ENCODE peak calls at places on chromosomes 12 and 14, in five cellular contexts. One of them, this sample, is unnamed.

GRCh38 chr14:50943261-50943942 is 881 bp downstream of the PYGL start:
- DNase-seq in fibroblast of lung: peak
- DNase-seq in testis: peak
- DNase-seq in IMR-90: peak
- DNase-seq in pancreas: peak
- DNase-seq in this sample: no peak

GRCh38 chr12:113214938-113215400 is 6.3 kb upstream of the TPCN1 start:
- DNase-seq in fibroblast of lung: peak
- DNase-seq in IMR-90: peak
- DNase-seq in pancreas: peak
- DNase-seq in testis: peak
- DNase-seq in this sample: peak

GRCh38 chr12:118052324-118053070 is 8.5 kb downstream of the WSB2 start:
- DNase-seq in testis: peak
- DNase-seq in IMR-90: peak
- DNase-seq in pancreas: peak
- DNase-seq in fibroblast of lung: peak
- DNase-seq in this sample: peak

GRCh38 chr14:89787525-89787924 is 167.0 kb downstream of the EFCAB11 start:
- DNase-seq in pancreas: no peak
- DNase-seq in IMR-90: peak
- DNase-seq in testis: no peak
- DNase-seq in fibroblast of lung: no peak
- DNase-seq in this sample: peak

GRCh38 chr12:10719482-10719881 is 3.6 kb downstream of the YBX3 start:
- DNase-seq in IMR-90: no peak
- DNase-seq in testis: peak
- DNase-seq in pancreas: no peak
- DNase-seq in fibroblast of lung: no peak
- DNase-seq in this sample: no peak

GRCh38 chr12:71938728-71939385 is at the start of gene TPH2:
- DNase-seq in IMR-90: peak
- DNase-seq in fibroblast of lung: peak
- DNase-seq in pancreas: peak
- DNase-seq in testis: peak
- DNase-seq in this sample: no peak

GRCh38 chr12:109995366-109995702 is 834 bp downstream of the GIT2 start:
- DNase-seq in pancreas: no peak
- DNase-seq in IMR-90: no peak
- DNase-seq in testis: no peak
- DNase-seq in fibroblast of lung: no peak
- DNase-seq in this sample: no peak

GRCh38 chr14:79256311-79256879 is 954.9 kb downstream of the DIO2 start:
- DNase-seq in pancreas: no peak
- DNase-seq in fibroblast of lung: no peak
- DNase-seq in IMR-90: no peak
- DNase-seq in testis: no peak
- DNase-seq in this sample: no peak

GRCh38 chr14:105485720-105486332 is 860 bp upstream of the CRIP1 start:
- DNase-seq in fibroblast of lung: no peak
- DNase-seq in testis: no peak
- DNase-seq in pancreas: no peak
- DNase-seq in IMR-90: no peak
- DNase-seq in this sample: no peak

DNA sequence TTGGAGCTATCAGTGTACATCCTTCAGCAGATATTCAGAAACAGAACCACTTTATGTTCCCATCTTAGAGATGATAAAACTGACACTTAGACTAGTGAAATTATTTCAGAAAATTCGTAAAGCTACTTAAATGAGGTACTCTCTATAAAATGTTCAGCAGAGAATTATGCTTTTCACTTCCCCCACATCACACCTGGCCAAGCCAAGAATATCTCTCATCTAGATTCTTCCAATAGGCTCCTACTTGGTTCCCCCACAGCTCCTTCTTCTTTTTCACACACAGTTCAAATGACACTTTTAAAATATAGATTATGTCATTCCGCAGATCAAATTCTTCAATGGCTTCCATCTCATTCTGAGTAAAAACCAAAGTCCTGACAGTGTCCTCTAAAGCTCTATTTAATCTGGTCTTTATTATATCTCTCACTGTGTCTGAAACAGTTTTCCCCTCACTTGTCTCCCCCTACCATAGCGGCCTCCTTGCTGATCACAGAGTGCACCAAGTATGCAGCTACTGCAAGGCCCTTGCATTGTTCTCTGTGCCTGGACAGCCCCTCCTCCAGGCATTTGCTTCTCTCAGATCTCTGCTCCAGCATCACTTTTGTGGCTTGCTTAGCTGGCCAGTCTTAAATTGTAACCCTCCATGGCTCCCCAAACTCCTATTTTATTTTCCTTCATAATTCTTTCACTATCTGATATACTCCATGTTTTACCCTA is 736.8 kb upstream of the USP15 start:
- DNase-seq in IMR-90: no peak
- DNase-seq in pancreas: no peak
- DNase-seq in testis: no peak
- DNase-seq in fibroblast of lung: no peak
- DNase-seq in this sample: no peak
- H3K4me3 ChIP-seq in IMR-90: no peak
- H3K4me3 ChIP-seq in pancreas: no peak
- H3K4me3 ChIP-seq in testis: no peak
- H3K4me3 ChIP-seq in fibroblast of lung: no peak
- H3K4me3 ChIP-seq in this sample: no peak

GRCh38 chr12:122413516-122414404 is 8.7 kb downstream of the CLIP1 start:
- DNase-seq in fibroblast of lung: peak
- DNase-seq in IMR-90: no peak
- DNase-seq in pancreas: no peak
- DNase-seq in testis: no peak
- DNase-seq in this sample: no peak
- TF ChIP-seq CTCF in fibroblast of lung: no peak
- TF ChIP-seq CTCF in IMR-90: no peak
- TF ChIP-seq CTCF in pancreas: no peak
- TF ChIP-seq CTCF in testis: no peak
- TF ChIP-seq CTCF in this sample: no peak

GRCh38 chr12:79689041-79689476 is 1.7 kb downstream of the PAWR start:
- DNase-seq in testis: no peak
- DNase-seq in fibroblast of lung: no peak
- DNase-seq in pancreas: no peak
- DNase-seq in IMR-90: no peak
- DNase-seq in this sample: no peak

GRCh38 chr12:79688376-79689040 is 2.3 kb downstream of the PAWR start:
- DNase-seq in testis: no peak
- DNase-seq in IMR-90: no peak
- DNase-seq in fibroblast of lung: no peak
- DNase-seq in pancreas: no peak
- DNase-seq in this sample: no peak

GRCh38 chr12:79687711-79688270 is 3.0 kb downstream of the PAWR start:
- DNase-seq in IMR-90: peak
- DNase-seq in pancreas: no peak
- DNase-seq in testis: no peak
- DNase-seq in fibroblast of lung: no peak
- DNase-seq in this sample: no peak

GRCh38 chr12:79685068-79685467 is 5.7 kb downstream of the PAWR start:
- DNase-seq in testis: no peak
- DNase-seq in fibroblast of lung: peak
- DNase-seq in pancreas: no peak
- DNase-seq in IMR-90: peak
- DNase-seq in this sample: no peak

DNA sequence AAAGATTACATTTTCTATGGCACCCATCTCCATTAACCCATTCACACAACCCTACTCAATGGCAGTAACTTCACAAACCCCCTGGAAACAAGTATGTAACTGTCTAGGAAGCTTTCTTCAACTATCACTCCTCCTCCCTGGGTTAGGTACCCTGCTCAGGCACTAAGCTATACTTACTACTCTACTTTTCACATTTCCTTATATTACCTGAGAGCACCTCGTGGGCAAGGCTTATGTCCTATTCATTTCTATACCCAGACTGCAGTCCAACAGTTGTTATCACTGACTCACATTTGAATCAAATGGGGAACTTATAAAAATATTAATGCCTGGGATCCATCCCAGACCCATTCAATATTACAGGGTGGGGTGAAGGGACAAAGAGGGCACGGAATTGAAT is 4.6 kb downstream of the PAWR start:
- DNase-seq in testis: no peak
- DNase-seq in pancreas: no peak
- DNase-seq in fibroblast of lung: no peak
- DNase-seq in IMR-90: no peak
- DNase-seq in this sample: no peak
- H3K4me3 ChIP-seq in testis: no peak
- H3K4me3 ChIP-seq in pancreas: no peak
- H3K4me3 ChIP-seq in fibroblast of lung: no peak
- H3K4me3 ChIP-seq in IMR-90: no peak
- H3K4me3 ChIP-seq in this sample: peak

DNA sequence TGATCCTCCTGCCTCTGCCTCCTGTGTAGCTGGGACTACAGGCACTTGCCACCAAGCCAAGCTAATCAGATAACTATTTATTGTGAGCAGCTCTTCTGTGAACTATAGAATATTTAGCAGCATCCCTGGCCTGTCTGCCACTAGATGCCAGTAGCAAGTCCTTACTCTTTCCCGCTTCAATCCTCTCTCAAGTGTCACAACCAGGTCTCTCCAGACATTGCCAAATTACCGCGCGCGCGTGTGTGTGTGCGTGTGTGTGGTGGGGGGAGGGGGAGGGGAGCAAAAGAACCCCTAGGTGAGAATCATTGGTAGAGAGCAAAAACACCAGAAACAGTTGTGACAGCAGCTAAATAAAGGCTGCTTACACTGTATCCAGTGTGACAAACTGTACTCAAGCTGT is 49.9 kb downstream of the PPP2R5E start:
- DNase-seq in pancreas: no peak
- DNase-seq in fibroblast of lung: peak
- DNase-seq in IMR-90: peak
- DNase-seq in testis: no peak
- DNase-seq in this sample: no peak
- TF ChIP-seq CTCF in pancreas: no peak
- TF ChIP-seq CTCF in fibroblast of lung: no peak
- TF ChIP-seq CTCF in IMR-90: no peak
- TF ChIP-seq CTCF in testis: no peak
- TF ChIP-seq CTCF in this sample: peak

GRCh38 chr12:80513211-80513610 is 69.2 kb downstream of the PTPRQ start:
- DNase-seq in fibroblast of lung: no peak
- DNase-seq in IMR-90: no peak
- DNase-seq in pancreas: peak
- DNase-seq in testis: peak
- DNase-seq in this sample: no peak
- H3K4me3 ChIP-seq in fibroblast of lung: no peak
- H3K4me3 ChIP-seq in IMR-90: no peak
- H3K4me3 ChIP-seq in pancreas: no peak
- H3K4me3 ChIP-seq in testis: peak
- H3K4me3 ChIP-seq in this sample: no peak

DNA sequence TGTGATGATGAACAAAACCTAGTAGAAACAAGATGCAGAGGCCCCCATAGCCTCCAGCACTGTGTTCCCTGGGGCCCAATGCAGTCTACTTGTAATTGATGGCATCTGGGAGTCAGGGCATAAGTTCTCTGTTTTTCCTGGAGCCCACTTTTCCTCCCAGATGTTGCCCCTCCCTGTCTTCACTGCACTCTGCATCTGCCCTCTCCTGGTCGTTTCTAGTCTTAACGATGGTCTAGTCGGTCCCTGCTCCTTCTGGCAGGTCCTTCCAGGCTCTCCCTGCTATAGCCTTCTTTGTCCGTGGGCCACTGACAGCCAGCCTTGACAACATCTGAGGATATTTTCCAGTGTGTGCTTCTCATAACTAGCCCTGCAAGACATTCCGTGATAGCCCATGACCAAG is 208.3 kb downstream of the GXYLT1 start:
- DNase-seq in testis: no peak
- DNase-seq in fibroblast of lung: no peak
- DNase-seq in pancreas: no peak
- DNase-seq in IMR-90: no peak
- DNase-seq in this sample: no peak
- TF ChIP-seq CTCF in testis: no peak
- TF ChIP-seq CTCF in fibroblast of lung: no peak
- TF ChIP-seq CTCF in pancreas: no peak
- TF ChIP-seq CTCF in IMR-90: no peak
- TF ChIP-seq CTCF in this sample: no peak

GRCh38 chr14:99792551-99793212 is 531 bp upstream of the EML1 start:
- DNase-seq in pancreas: peak
- DNase-seq in testis: peak
- DNase-seq in fibroblast of lung: peak
- DNase-seq in IMR-90: peak
- DNase-seq in this sample: no peak

GRCh38 chr14:99795046-99795445 is 1.8 kb downstream of the EML1 start:
- DNase-seq in testis: no peak
- DNase-seq in IMR-90: no peak
- DNase-seq in pancreas: no peak
- DNase-seq in fibroblast of lung: no peak
- DNase-seq in this sample: no peak

GRCh38 chr14:99791476-99792283 is 1.5 kb upstream of the EML1 start:
- DNase-seq in IMR-90: no peak
- DNase-seq in fibroblast of lung: no peak
- DNase-seq in testis: no peak
- DNase-seq in pancreas: no peak
- DNase-seq in this sample: no peak

GRCh38 chr14:99794156-99794780 is 1.1 kb downstream of the EML1 start:
- DNase-seq in testis: no peak
- DNase-seq in IMR-90: no peak
- DNase-seq in pancreas: no peak
- DNase-seq in fibroblast of lung: no peak
- DNase-seq in this sample: no peak

GRCh38 chr14:99793213-99794155 is at the start of gene EML1:
- DNase-seq in fibroblast of lung: peak
- DNase-seq in testis: peak
- DNase-seq in pancreas: peak
- DNase-seq in IMR-90: peak
- DNase-seq in this sample: no peak
- H3K4me3 ChIP-seq in fibroblast of lung: peak
- H3K4me3 ChIP-seq in testis: peak
- H3K4me3 ChIP-seq in pancreas: peak
- H3K4me3 ChIP-seq in IMR-90: peak
- H3K4me3 ChIP-seq in this sample: peak

GRCh38 chr14:76089575-76089974 is 62.1 kb upstream of the GPATCH2L start:
- DNase-seq in testis: peak
- DNase-seq in fibroblast of lung: no peak
- DNase-seq in pancreas: no peak
- DNase-seq in IMR-90: no peak
- DNase-seq in this sample: no peak

GRCh38 chr14:76086636-76087035 is 65.1 kb upstream of the GPATCH2L start:
- DNase-seq in testis: no peak
- DNase-seq in pancreas: no peak
- DNase-seq in IMR-90: no peak
- DNase-seq in fibroblast of lung: no peak
- DNase-seq in this sample: no peak

GRCh38 chr14:76090611-76091010 is 61.1 kb upstream of the GPATCH2L start:
- DNase-seq in fibroblast of lung: no peak
- DNase-seq in testis: peak
- DNase-seq in pancreas: no peak
- DNase-seq in IMR-90: no peak
- DNase-seq in this sample: peak

GRCh38 chr14:76089151-76089550 is 62.6 kb upstream of the GPATCH2L start:
- DNase-seq in fibroblast of lung: no peak
- DNase-seq in testis: peak
- DNase-seq in pancreas: no peak
- DNase-seq in IMR-90: no peak
- DNase-seq in this sample: no peak

GRCh38 chr14:76091036-76091435 is 60.7 kb upstream of the GPATCH2L start:
- DNase-seq in IMR-90: no peak
- DNase-seq in fibroblast of lung: no peak
- DNase-seq in testis: peak
- DNase-seq in pancreas: no peak
- DNase-seq in this sample: no peak
- TF ChIP-seq CTCF in IMR-90: no peak
- TF ChIP-seq CTCF in fibroblast of lung: peak
- TF ChIP-seq CTCF in testis: peak
- TF ChIP-seq CTCF in pancreas: no peak
- TF ChIP-seq CTCF in this sample: peak